ENCODE peak calls at places on chromosome 18, in nine cellular contexts. K is activated T-helper 9 cell treated with anti-CD3 and anti-CD28 coated beads, Interleukin-2, amount 50 U/mL, for 16 hours; Q is fibroblast of the conjunctiva; Z is hypothalamus; B is astrocyte; U is fibroblast of the aortic adventitia; I is HFFc6; D is CD4-positive, alpha-beta T cell; C is activated CD4-positive, alpha-beta T cell treated with anti-CD3 and anti-CD28 coated beads, Interleukin-2, amount 50 U/mL, for 24 hours. E is an unnamed sample.

GRCh38 chr18:30582078-30582477 is 460.5 kb downstream of the DSC3 start:
- DNase-seq in Z (no peak), K (no peak), Q (no peak), C (no peak), U (no peak), B (no peak), I (no peak), D (no peak), E (no peak)

GRCh38 chr18:26536032-26536431 is 12.3 kb downstream of the KCTD1 start:
- DNase-seq in Z (no peak), K (no peak), I (peak; percentile 38), U (no peak), D (no peak), C (no peak), Q (no peak), B (peak; percentile 44), E (peak; percentile 8)

GRCh38 chr18:77191241-77191751 is 58.4 kb upstream of the GALR1 start:
- DNase-seq in B (peak; percentile 84), C (no peak), Z (no peak), K (no peak), U (peak; percentile 72), D (no peak), Q (no peak), I (no peak), E (peak; percentile 28)

GRCh38 chr18:36532815-36533214 is 235.3 kb downstream of the FHOD3 start:
- DNase-seq in I (no peak), U (no peak), Z (no peak), Q (no peak), K (no peak), C (no peak), B (no peak), D (no peak), E (no peak)

GRCh38 chr18:79548077-79548450 is 131.5 kb upstream of the CTDP1 start:
- DNase-seq in C (no peak), Q (no peak), I (no peak), U (no peak), B (no peak), K (no peak), Z (no peak), D (no peak), E (no peak)

GRCh38 chr18:26746284-26747130 is 119.0 kb downstream of the AQP4 start:
- DNase-seq in I (no peak), U (peak; percentile 20), K (no peak), Z (no peak), C (no peak), B (no peak), Q (no peak), D (no peak), E (peak; percentile 29)

GRCh38 chr18:67265464-67266245 is 250.9 kb downstream of the DSEL start:
- DNase-seq in U (peak; percentile 94), C (no peak), D (no peak), Z (no peak), Q (peak; percentile 29), I (peak; percentile 78), K (no peak), B (peak; percentile 93), E (peak; percentile 79)

GRCh38 chr18:12741351-12741750 is 38.5 kb downstream of the PSMG2 start:
- DNase-seq in U (peak; percentile 53), Z (no peak), Q (peak; percentile 57), C (no peak), I (peak; percentile 91), B (peak; percentile 21), D (no peak), K (no peak), E (peak; percentile 9)

GRCh38 chr18:76957384-76958355 is 135.3 kb downstream of the ZNF236 start:
- DNase-seq in Q (no peak), C (no peak), I (no peak), Z (no peak), D (no peak), B (no peak), K (no peak), U (peak; percentile 60), E (peak; percentile 7)

GRCh38 chr18:38318416-38318815 is 752.8 kb upstream of the CELF4 start:
- DNase-seq in Q (no peak), B (no peak), K (no peak), Z (no peak), I (no peak), C (no peak), U (no peak), D (no peak), E (no peak)

GRCh38 chr18:7908686-7909299 is 341.7 kb downstream of the PTPRM start:
- DNase-seq in K (no peak), Q (no peak), D (no peak), U (no peak), Z (no peak), I (no peak), C (no peak), B (no peak), E (no peak)

GRCh38 chr18:23225518-23225917 is 90.2 kb downstream of the CABLES1 start:
- DNase-seq in D (no peak), K (no peak), U (peak; percentile 99), I (peak; percentile 86), B (peak; percentile 98), Q (peak; percentile 86), C (no peak), Z (no peak), E (peak; percentile 95)

GRCh38 chr18:53567935-53568574 is 656.4 kb downstream of the MBD2 start:
- DNase-seq in Q (peak; percentile 24), I (peak; percentile 33), B (peak; percentile 6), U (peak; percentile 52), Z (no peak), D (no peak), C (no peak), K (no peak), E (peak; percentile 57)

GRCh38 chr18:10588975-10589374 is 63.1 kb downstream of the NAPG start:
- DNase-seq in B (no peak), C (no peak), Z (no peak), I (no peak), D (no peak), U (no peak), K (no peak), Q (no peak), E (no peak)

GRCh38 chr18:78407456-78407823 is 572.2 kb upstream of the SALL3 start:
- DNase-seq in B (no peak), D (no peak), Q (no peak), K (no peak), Z (no peak), U (no peak), C (no peak), I (no peak), E (no peak)

GRCh38 chr18:22694954-22695353 is 238.2 kb upstream of the RBBP8 start:
- DNase-seq in U (peak; percentile 94), B (peak; percentile 98), K (no peak), C (no peak), Q (peak; percentile 68), Z (no peak), D (no peak), I (peak; percentile 95), E (peak; percentile 94)

GRCh38 chr18:61892683-61893303 is at the start of gene RNF152:
- DNase-seq in C (peak; percentile 13), D (peak; percentile 17), I (no peak), Z (no peak), B (no peak), U (peak; percentile 27), Q (no peak), K (peak; percentile 15), E (peak; percentile 15)

GRCh38 chr18:35936951-35937350 is 35.5 kb upstream of the RMP24 start:
- DNase-seq in Z (no peak), B (no peak), I (no peak), K (no peak), C (no peak), Q (no peak), D (no peak), U (peak; percentile 22), E (no peak)

GRCh38 chr18:48719988-48720654 is 181.3 kb downstream of the CTIF start:
- DNase-seq in Z (no peak), C (no peak), K (no peak), U (peak; percentile 48), I (peak; percentile 62), B (peak; percentile 62), Q (no peak), D (no peak), E (no peak)

GRCh38 chr18:25067291-25068050 is 284.5 kb downstream of the ZNF521 start:
- DNase-seq in C (no peak), Q (no peak), K (no peak), D (no peak), I (no peak), U (peak; percentile 67), Z (no peak), B (peak; percentile 21), E (no peak)

GRCh38 chr18:25453556-25454269 is 101.7 kb upstream of the ZNF521 start:
- DNase-seq in Q (no peak), I (peak; percentile 4), U (peak; percentile 17), K (no peak), C (no peak), Z (no peak), D (no peak), B (peak; percentile 77), E (peak; percentile 6)

GRCh38 chr18:6055711-6056110 is 160.4 kb upstream of the TMEM200C start:
- DNase-seq in K (no peak), U (peak; percentile 75), B (peak; percentile 90), I (peak; percentile 40), Q (no peak), C (no peak), Z (no peak), D (no peak), E (peak; percentile 45)

E was measured in fibroblast of pulmonary artery.